ENCODE peak calls at places on chromosomes 7 and 10, in four cellular contexts. One of them, this sample, is unnamed.

GRCh38 chr10:128631801-128632241 is 505.6 kb upstream of the MKI67 start:
- DNase-seq in IMR-90: no peak
- DNase-seq in neural crest cell: no peak
- DNase-seq in tibial nerve: peak; percentile 80
- DNase-seq in this sample: no peak

GRCh38 chr7:94366827-94367226 is 27.9 kb upstream of the COL1A2 start:
- DNase-seq in tibial nerve: no peak
- DNase-seq in IMR-90: no peak
- DNase-seq in neural crest cell: no peak
- DNase-seq in this sample: no peak

GRCh38 chr7:104784678-104785077 is 229.3 kb upstream of the KMT2E start:
- DNase-seq in neural crest cell: no peak
- DNase-seq in tibial nerve: no peak
- DNase-seq in IMR-90: no peak
- DNase-seq in this sample: no peak

GRCh38 chr10:5291501-5292195 is 73.1 kb upstream of the UCN3 start:
- DNase-seq in IMR-90: peak; percentile 79
- DNase-seq in neural crest cell: no peak
- DNase-seq in tibial nerve: peak; percentile 45
- DNase-seq in this sample: no peak

GRCh38 chr10:78181381-78182055 is 147.9 kb downstream of the RPS24 start:
- DNase-seq in neural crest cell: no peak
- DNase-seq in tibial nerve: no peak
- DNase-seq in IMR-90: no peak
- DNase-seq in this sample: no peak

GRCh38 chr10:128776617-128777016 is 650.4 kb upstream of the MKI67 start:
- DNase-seq in IMR-90: no peak
- DNase-seq in tibial nerve: no peak
- DNase-seq in neural crest cell: no peak
- DNase-seq in this sample: no peak

GRCh38 chr7:45347804-45348203 is 190.2 kb downstream of the RAMP3 start:
- DNase-seq in tibial nerve: no peak
- DNase-seq in IMR-90: peak; percentile 10
- DNase-seq in neural crest cell: peak; percentile 18
- DNase-seq in this sample: no peak

GRCh38 chr7:69598487-69599148 is 343 bp downstream of the AUTS2 start:
- DNase-seq in tibial nerve: peak; percentile 26
- DNase-seq in IMR-90: no peak
- DNase-seq in neural crest cell: no peak
- DNase-seq in this sample: peak; percentile 50

GRCh38 chr7:53022893-53023292 is 12.5 kb upstream of the POM121L12 start:
- DNase-seq in neural crest cell: no peak
- DNase-seq in IMR-90: no peak
- DNase-seq in tibial nerve: no peak
- DNase-seq in this sample: no peak

GRCh38 chr10:78742730-78743615 is 325.8 kb upstream of the ZMIZ1 start:
- DNase-seq in neural crest cell: peak; percentile 28
- DNase-seq in tibial nerve: peak; percentile 80
- DNase-seq in IMR-90: no peak
- DNase-seq in this sample: peak; percentile 60

GRCh38 chr7:73623798-73624668 is at the start of gene MLXIPL:
- DNase-seq in tibial nerve: peak; percentile 62
- DNase-seq in IMR-90: no peak
- DNase-seq in neural crest cell: peak; percentile 72
- DNase-seq in this sample: peak; percentile 93

GRCh38 chr7:25456467-25457171 is 228.3 kb upstream of the NPVF start:
- DNase-seq in IMR-90: no peak
- DNase-seq in tibial nerve: peak; percentile 70
- DNase-seq in neural crest cell: no peak
- DNase-seq in this sample: no peak

GRCh38 chr10:132915411-132915810 is 27.0 kb downstream of the CFAP46 start:
- DNase-seq in neural crest cell: no peak
- DNase-seq in IMR-90: no peak
- DNase-seq in tibial nerve: no peak
- DNase-seq in this sample: no peak

GRCh38 chr7:80722596-80723141 is 84.2 kb downstream of the CD36 start:
- DNase-seq in IMR-90: peak; percentile 100
- DNase-seq in tibial nerve: peak; percentile 66
- DNase-seq in neural crest cell: no peak
- DNase-seq in this sample: no peak

GRCh38 chr7:116591202-116592040 is 66.6 kb downstream of the CAV1 start:
- DNase-seq in tibial nerve: no peak
- DNase-seq in IMR-90: peak; percentile 52
- DNase-seq in neural crest cell: no peak
- DNase-seq in this sample: no peak

GRCh38 chr7:92042056-92042737 is 92.1 kb downstream of the CYP51A1 start:
- DNase-seq in neural crest cell: no peak
- DNase-seq in tibial nerve: no peak
- DNase-seq in IMR-90: no peak
- DNase-seq in this sample: no peak

GRCh38 chr7:97859606-97860204 is 12.5 kb downstream of the ASNS start:
- DNase-seq in neural crest cell: no peak
- DNase-seq in IMR-90: peak; percentile 53
- DNase-seq in tibial nerve: no peak
- DNase-seq in this sample: no peak

GRCh38 chr7:122155566-122155965 is 11.5 kb upstream of the AASS start:
- DNase-seq in IMR-90: no peak
- DNase-seq in tibial nerve: no peak
- DNase-seq in neural crest cell: no peak
- DNase-seq in this sample: no peak

GRCh38 chr10:555682-556350 is 133.7 kb downstream of the DIP2C start:
- DNase-seq in IMR-90: no peak
- DNase-seq in tibial nerve: no peak
- DNase-seq in neural crest cell: no peak
- DNase-seq in this sample: no peak

GRCh38 chr7:141701489-141702046 is 398 bp downstream of the DENND11 start:
- DNase-seq in IMR-90: no peak
- DNase-seq in neural crest cell: peak; percentile 43
- DNase-seq in tibial nerve: no peak
- DNase-seq in this sample: peak; percentile 52

GRCh38 chr10:114172241-114172640 is 1.8 kb downstream of the CCDC186 start:
- DNase-seq in tibial nerve: no peak
- DNase-seq in neural crest cell: no peak
- DNase-seq in IMR-90: peak; percentile 40
- DNase-seq in this sample: no peak

GRCh38 chr10:99779335-99779734 is 3.1 kb upstream of the ABCC2 start:
- DNase-seq in neural crest cell: no peak
- DNase-seq in IMR-90: peak; percentile 83
- DNase-seq in tibial nerve: peak; percentile 10
- DNase-seq in this sample: no peak

GRCh38 chr10:89891006-89891405 is 189.6 kb downstream of the KIF20B start:
- DNase-seq in tibial nerve: no peak
- DNase-seq in neural crest cell: no peak
- DNase-seq in IMR-90: no peak
- DNase-seq in this sample: no peak

GRCh38 chr7:21603477-21603876 is 60.6 kb downstream of the DNAH11 start:
- DNase-seq in tibial nerve: no peak
- DNase-seq in IMR-90: no peak
- DNase-seq in neural crest cell: no peak
- DNase-seq in this sample: no peak

GRCh38 chr10:78861456-78862327 is 207.1 kb upstream of the ZMIZ1 start:
- DNase-seq in tibial nerve: no peak
- DNase-seq in neural crest cell: no peak
- DNase-seq in IMR-90: no peak
- DNase-seq in this sample: no peak

GRCh38 chr10:9786576-9786975 is 1231.1 kb upstream of the CELF2 start:
- DNase-seq in IMR-90: peak; percentile 77
- DNase-seq in tibial nerve: no peak
- DNase-seq in neural crest cell: no peak
- DNase-seq in this sample: no peak

GRCh38 chr7:68488366-68489060 is 1109.8 kb upstream of the AUTS2 start:
- DNase-seq in neural crest cell: no peak
- DNase-seq in tibial nerve: no peak
- DNase-seq in IMR-90: no peak
- DNase-seq in this sample: no peak

GRCh38 chr7:823639-824038 is 8.6 kb upstream of the SUN1 start:
- DNase-seq in tibial nerve: no peak
- DNase-seq in neural crest cell: no peak
- DNase-seq in IMR-90: no peak
- DNase-seq in this sample: no peak

GRCh38 chr7:16416289-16417282 is 4.8 kb downstream of the CRPPA start:
- DNase-seq in tibial nerve: no peak
- DNase-seq in IMR-90: peak; percentile 67
- DNase-seq in neural crest cell: no peak
- DNase-seq in this sample: no peak

GRCh38 chr7:98323597-98324322 is 42.3 kb downstream of the BRI3 start:
- DNase-seq in IMR-90: peak; percentile 31
- DNase-seq in neural crest cell: no peak
- DNase-seq in tibial nerve: no peak
- DNase-seq in this sample: peak; percentile 33

GRCh38 chr10:35140126-35140525 is 13.5 kb downstream of the CREM start:
- DNase-seq in IMR-90: no peak
- DNase-seq in tibial nerve: no peak
- DNase-seq in neural crest cell: no peak
- DNase-seq in this sample: no peak

GRCh38 chr7:78716876-78717275 is 736.6 kb downstream of the MAGI2 start:
- DNase-seq in tibial nerve: no peak
- DNase-seq in neural crest cell: no peak
- DNase-seq in IMR-90: no peak
- DNase-seq in this sample: no peak

GRCh38 chr7:144164784-144165183 is 18.5 kb upstream of the CTAGE4 start:
- DNase-seq in tibial nerve: no peak
- DNase-seq in IMR-90: no peak
- DNase-seq in neural crest cell: no peak
- DNase-seq in this sample: no peak

GRCh38 chr10:132144086-132144485 is 42.7 kb upstream of the DPYSL4 start:
- DNase-seq in tibial nerve: no peak
- DNase-seq in neural crest cell: no peak
- DNase-seq in IMR-90: no peak
- DNase-seq in this sample: no peak

GRCh38 chr10:49307921-49308320 is 9.0 kb downstream of the C10orf71 start:
- DNase-seq in IMR-90: no peak
- DNase-seq in tibial nerve: no peak
- DNase-seq in neural crest cell: no peak
- DNase-seq in this sample: no peak

GRCh38 chr10:22325272-22325947 is 4.5 kb downstream of the BMI1 start:
- DNase-seq in neural crest cell: peak; percentile 65
- DNase-seq in tibial nerve: peak; percentile 46
- DNase-seq in IMR-90: peak; percentile 58
- DNase-seq in this sample: peak; percentile 86

GRCh38 chr10:28382520-28383269 is 79.8 kb upstream of the MPP7 start:
- DNase-seq in IMR-90: peak; percentile 72
- DNase-seq in neural crest cell: no peak
- DNase-seq in tibial nerve: no peak
- DNase-seq in this sample: no peak

GRCh38 chr10:11683529-11684320 is 58.5 kb upstream of the ECHDC3 start:
- DNase-seq in neural crest cell: no peak
- DNase-seq in IMR-90: no peak
- DNase-seq in tibial nerve: no peak
- DNase-seq in this sample: no peak

GRCh38 chr10:133278577-133279265 is 2.1 kb upstream of the ADAM8 start:
- DNase-seq in IMR-90: peak; percentile 49
- DNase-seq in neural crest cell: no peak
- DNase-seq in tibial nerve: no peak
- DNase-seq in this sample: peak; percentile 46

DNA sequence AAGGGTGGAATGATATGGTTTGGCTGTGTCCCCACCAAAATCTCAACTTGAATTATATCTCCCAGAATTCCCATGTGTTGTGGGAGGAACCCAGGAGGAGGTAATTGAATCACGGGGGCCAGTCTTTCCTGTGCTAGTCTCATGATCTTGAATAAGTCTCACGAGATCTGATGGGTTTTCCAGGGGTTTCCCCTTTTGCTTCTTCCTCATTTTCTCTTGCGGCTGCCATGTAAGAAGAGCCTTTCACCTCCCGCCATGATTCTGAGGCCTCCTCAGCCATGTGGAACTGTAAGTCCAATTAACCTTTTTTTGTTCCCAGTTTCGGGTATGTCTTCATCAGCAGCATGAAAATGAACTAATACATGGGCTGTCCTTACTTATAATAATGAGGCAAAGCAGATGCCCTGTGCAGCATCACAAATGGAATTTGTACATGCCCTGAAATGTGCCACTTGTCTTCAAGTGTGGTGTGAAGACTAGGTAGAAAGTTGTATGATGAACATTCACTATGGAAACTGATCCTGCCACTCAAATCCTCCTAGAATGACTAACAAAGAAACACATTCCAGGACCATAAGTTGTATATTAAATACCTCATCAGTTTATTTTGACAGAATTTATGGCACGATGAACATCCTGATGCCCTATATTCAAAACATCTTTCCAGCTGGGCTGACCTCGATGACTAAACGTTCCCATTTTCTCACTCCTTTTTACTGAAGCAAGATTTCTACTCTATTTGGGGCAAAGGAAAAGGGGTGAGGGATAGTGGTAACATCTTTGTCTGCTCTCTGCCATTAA is 122.8 kb upstream of the CTTNBP2 start:
- DNase-seq in neural crest cell: no peak
- DNase-seq in IMR-90: peak; percentile 5
- DNase-seq in tibial nerve: no peak
- DNase-seq in this sample: no peak
- TF ChIP-seq CTCF in neural crest cell: no peak
- TF ChIP-seq CTCF in IMR-90: no peak
- TF ChIP-seq CTCF in tibial nerve: no peak
- TF ChIP-seq CTCF in this sample: no peak

GRCh38 chr10:126571203-126571602 is 99.3 kb downstream of the C10orf90 start:
- DNase-seq in neural crest cell: no peak
- DNase-seq in IMR-90: no peak
- DNase-seq in tibial nerve: no peak
- DNase-seq in this sample: no peak
- TF ChIP-seq CTCF in neural crest cell: no peak
- TF ChIP-seq CTCF in IMR-90: no peak
- TF ChIP-seq CTCF in tibial nerve: no peak
- TF ChIP-seq CTCF in this sample: no peak

DNA sequence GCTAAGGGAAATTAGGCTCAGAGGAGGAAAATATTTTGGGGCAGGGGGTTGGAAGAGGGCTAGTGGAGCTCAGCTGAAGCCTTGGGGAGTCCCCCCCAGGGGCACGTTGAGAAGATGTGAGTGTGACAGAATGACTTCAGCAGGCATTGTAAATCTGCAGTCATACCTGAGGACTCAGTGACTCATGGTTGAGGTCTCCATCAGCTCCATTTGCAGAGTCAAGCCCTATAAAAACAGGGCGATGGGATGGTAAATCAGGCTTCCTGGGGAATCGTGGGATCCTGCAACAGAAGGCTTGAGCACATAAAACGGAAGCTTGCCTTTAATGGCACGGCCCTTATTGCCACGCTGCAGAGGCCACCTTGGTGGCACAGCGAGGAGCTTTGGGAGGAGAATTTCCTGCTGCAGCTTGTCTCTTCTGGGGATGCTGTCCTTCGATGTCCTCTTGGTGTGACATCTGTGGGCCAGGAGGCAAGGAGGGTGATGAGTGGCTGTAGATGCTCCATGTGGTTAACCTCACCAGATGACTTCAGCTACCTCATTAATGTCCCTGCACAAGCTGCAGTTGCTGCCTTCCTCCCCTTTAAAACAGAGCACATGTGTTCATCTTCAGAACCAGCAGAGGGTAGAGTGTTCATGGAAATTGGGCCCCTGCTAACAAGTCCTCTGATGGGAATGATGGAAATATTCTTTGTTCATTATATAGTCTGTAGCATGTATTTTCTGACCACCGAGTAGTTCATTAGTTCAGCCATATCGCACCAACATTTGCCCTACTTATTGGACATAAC is 285.9 kb downstream of the LRMDA start:
- DNase-seq in neural crest cell: no peak
- DNase-seq in tibial nerve: no peak
- DNase-seq in IMR-90: no peak
- DNase-seq in this sample: no peak
- TF ChIP-seq CTCF in neural crest cell: no peak
- TF ChIP-seq CTCF in tibial nerve: peak; percentile 16
- TF ChIP-seq CTCF in IMR-90: no peak
- TF ChIP-seq CTCF in this sample: no peak

GRCh38 chr7:43169076-43169475 is 56.6 kb downstream of the HECW1 start:
- DNase-seq in IMR-90: no peak
- DNase-seq in neural crest cell: no peak
- DNase-seq in tibial nerve: no peak
- DNase-seq in this sample: no peak
- TF ChIP-seq CTCF in IMR-90: no peak
- TF ChIP-seq CTCF in neural crest cell: no peak
- TF ChIP-seq CTCF in tibial nerve: no peak
- TF ChIP-seq CTCF in this sample: no peak